ENCODE peak calls at places on chromosome 19, in four cellular contexts. One of them, this sample, is unnamed.

GRCh38 chr19:43599635-43600295 is 3.4 kb downstream of the ZNF576 start:
- DNase-seq in IMR-90: no peak
- DNase-seq in heart right ventricle: no peak
- DNase-seq in aorta: no peak
- DNase-seq in this sample: no peak

GRCh38 chr19:30669329-30670010 is 297.3 kb downstream of the ZNF536 start:
- DNase-seq in IMR-90: peak
- DNase-seq in heart right ventricle: peak
- DNase-seq in aorta: peak
- DNase-seq in this sample: no peak

GRCh38 chr19:4990306-4990705 is 21.4 kb downstream of the KDM4B start:
- DNase-seq in IMR-90: no peak
- DNase-seq in heart right ventricle: no peak
- DNase-seq in aorta: no peak
- DNase-seq in this sample: no peak

GRCh38 chr19:56595548-56595899 is 422 bp downstream of the ZNF71 start:
- DNase-seq in IMR-90: peak
- DNase-seq in heart right ventricle: no peak
- DNase-seq in aorta: no peak
- DNase-seq in this sample: no peak

GRCh38 chr19:31118292-31118925 is 230.8 kb downstream of the TSHZ3 start:
- DNase-seq in IMR-90: no peak
- DNase-seq in heart right ventricle: no peak
- DNase-seq in aorta: no peak
- DNase-seq in this sample: no peak

GRCh38 chr19:10224337-10224736 is 6.8 kb downstream of the S1PR2 start:
- DNase-seq in IMR-90: no peak
- DNase-seq in heart right ventricle: peak
- DNase-seq in aorta: peak
- DNase-seq in this sample: no peak

GRCh38 chr19:45099465-45100201 is 6.7 kb downstream of the PPP1R37 start:
- DNase-seq in IMR-90: peak
- DNase-seq in heart right ventricle: no peak
- DNase-seq in aorta: no peak
- DNase-seq in this sample: no peak

GRCh38 chr19:5679289-5680082 is 830 bp downstream of the MICOS13 start:
- DNase-seq in IMR-90: no peak
- DNase-seq in heart right ventricle: peak
- DNase-seq in aorta: no peak
- DNase-seq in this sample: no peak

GRCh38 chr19:33673996-33674395 is 52.2 kb downstream of the CHST8 start:
- DNase-seq in IMR-90: no peak
- DNase-seq in heart right ventricle: no peak
- DNase-seq in aorta: peak
- DNase-seq in this sample: no peak

GRCh38 chr19:2081873-2082810 is 14.0 kb downstream of the MOB3A start:
- DNase-seq in IMR-90: no peak
- DNase-seq in heart right ventricle: no peak
- DNase-seq in aorta: peak
- DNase-seq in this sample: no peak

GRCh38 chr19:4267101-4267900 is 11.8 kb upstream of the SHD start:
- DNase-seq in IMR-90: peak
- DNase-seq in heart right ventricle: peak
- DNase-seq in aorta: peak
- DNase-seq in this sample: peak

GRCh38 chr19:5600797-5601196 is 21.8 kb downstream of the SAFB2 start:
- DNase-seq in IMR-90: no peak
- DNase-seq in heart right ventricle: no peak
- DNase-seq in aorta: peak
- DNase-seq in this sample: no peak

GRCh38 chr19:42290523-42291436 is 11.2 kb upstream of the PRR19 start:
- DNase-seq in IMR-90: no peak
- DNase-seq in heart right ventricle: no peak
- DNase-seq in aorta: no peak
- DNase-seq in this sample: no peak

GRCh38 chr19:36418287-36419001 is at the start of gene ZFP82:
- DNase-seq in IMR-90: peak
- DNase-seq in heart right ventricle: peak
- DNase-seq in aorta: peak
- DNase-seq in this sample: peak

GRCh38 chr19:56253737-56254136 is 18.8 kb upstream of the EDDM13 start:
- DNase-seq in IMR-90: peak
- DNase-seq in heart right ventricle: no peak
- DNase-seq in aorta: no peak
- DNase-seq in this sample: peak

GRCh38 chr19:34504273-34504808 is 22.8 kb downstream of the WTIP start:
- DNase-seq in IMR-90: no peak
- DNase-seq in heart right ventricle: no peak
- DNase-seq in aorta: no peak
- DNase-seq in this sample: no peak

GRCh38 chr19:36009633-36010379 is 1.2 kb upstream of the SYNE4 start:
- DNase-seq in IMR-90: no peak
- DNase-seq in heart right ventricle: no peak
- DNase-seq in aorta: no peak
- DNase-seq in this sample: no peak

GRCh38 chr19:41994521-41994971 is 516 bp upstream of the ATP1A3 start:
- DNase-seq in IMR-90: no peak
- DNase-seq in heart right ventricle: no peak
- DNase-seq in aorta: no peak
- DNase-seq in this sample: no peak

GRCh38 chr19:40420766-40421467 is 4.9 kb downstream of the SERTAD1 start:
- DNase-seq in IMR-90: peak
- DNase-seq in heart right ventricle: peak
- DNase-seq in aorta: peak
- DNase-seq in this sample: no peak

GRCh38 chr19:23799321-23799720 is 40.6 kb upstream of the ZNF681 start:
- DNase-seq in IMR-90: no peak
- DNase-seq in heart right ventricle: no peak
- DNase-seq in aorta: no peak
- DNase-seq in this sample: no peak

GRCh38 chr19:10998045-10998533 is 37.3 kb downstream of the SMARCA4 start:
- DNase-seq in IMR-90: peak
- DNase-seq in heart right ventricle: no peak
- DNase-seq in aorta: no peak
- DNase-seq in this sample: no peak

GRCh38 chr19:32798201-32798600 is 71.4 kb downstream of the SLC7A9 start:
- DNase-seq in IMR-90: no peak
- DNase-seq in heart right ventricle: no peak
- DNase-seq in aorta: no peak
- DNase-seq in this sample: no peak

GRCh38 chr19:18861917-18862316 is 30.2 kb downstream of the UPF1 start:
- DNase-seq in IMR-90: no peak
- DNase-seq in heart right ventricle: no peak
- DNase-seq in aorta: no peak
- DNase-seq in this sample: no peak

GRCh38 chr19:35986664-35987570 is 8.1 kb upstream of the SDHAF1 start:
- DNase-seq in IMR-90: no peak
- DNase-seq in heart right ventricle: peak
- DNase-seq in aorta: no peak
- DNase-seq in this sample: no peak

GRCh38 chr19:38317104-38317612 is 1.4 kb upstream of the YIF1B start:
- DNase-seq in IMR-90: no peak
- DNase-seq in heart right ventricle: no peak
- DNase-seq in aorta: no peak
- DNase-seq in this sample: no peak

GRCh38 chr19:34171539-34171876 is 796 bp upstream of the LSM14A start:
- DNase-seq in IMR-90: peak
- DNase-seq in heart right ventricle: no peak
- DNase-seq in aorta: no peak
- DNase-seq in this sample: peak

DNA sequence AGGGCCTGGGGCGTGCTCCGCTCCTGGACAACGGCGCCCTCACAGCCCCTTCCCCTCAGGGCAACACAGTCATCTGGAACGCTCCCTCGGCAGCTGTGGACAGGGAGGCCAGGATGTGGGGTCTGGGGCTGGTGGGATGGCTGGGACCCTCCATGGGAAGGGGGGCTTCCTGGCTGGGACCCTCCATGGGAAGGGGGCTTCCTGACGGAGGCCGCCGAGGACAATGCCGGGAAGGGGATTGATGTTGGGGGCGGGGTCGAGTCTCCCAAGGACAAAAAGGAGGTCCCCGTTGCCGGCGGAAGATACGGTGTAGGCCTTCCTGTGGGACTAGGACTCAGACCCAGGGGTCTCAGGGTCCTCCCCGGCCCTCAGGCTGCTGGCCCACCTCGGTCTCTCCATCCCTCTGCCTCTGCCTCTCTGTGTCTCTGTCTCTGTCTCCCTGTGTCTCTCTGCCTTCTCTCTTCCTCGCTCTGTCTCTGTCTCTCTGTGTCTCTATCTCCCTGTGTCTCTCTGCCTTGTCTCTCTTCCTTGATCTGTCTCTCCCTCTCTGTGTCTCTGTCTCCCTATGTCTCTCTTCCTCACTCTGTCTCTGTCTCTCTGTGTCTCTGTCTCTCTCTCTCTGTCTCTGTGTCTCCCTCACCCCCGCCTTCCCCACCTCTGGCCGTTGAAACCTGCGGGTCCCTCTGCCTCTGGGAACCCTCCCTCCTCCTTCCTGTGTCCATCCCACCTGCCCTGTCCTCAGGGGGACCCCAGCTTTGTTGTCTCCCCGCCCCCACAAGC is 2.7 kb upstream of the MADCAM1 start:
- DNase-seq in IMR-90: no peak
- DNase-seq in heart right ventricle: no peak
- DNase-seq in aorta: no peak
- DNase-seq in this sample: no peak
- H3K4me3 ChIP-seq in IMR-90: no peak
- H3K4me3 ChIP-seq in heart right ventricle: no peak
- H3K4me3 ChIP-seq in aorta: no peak
- H3K4me3 ChIP-seq in this sample: no peak

DNA sequence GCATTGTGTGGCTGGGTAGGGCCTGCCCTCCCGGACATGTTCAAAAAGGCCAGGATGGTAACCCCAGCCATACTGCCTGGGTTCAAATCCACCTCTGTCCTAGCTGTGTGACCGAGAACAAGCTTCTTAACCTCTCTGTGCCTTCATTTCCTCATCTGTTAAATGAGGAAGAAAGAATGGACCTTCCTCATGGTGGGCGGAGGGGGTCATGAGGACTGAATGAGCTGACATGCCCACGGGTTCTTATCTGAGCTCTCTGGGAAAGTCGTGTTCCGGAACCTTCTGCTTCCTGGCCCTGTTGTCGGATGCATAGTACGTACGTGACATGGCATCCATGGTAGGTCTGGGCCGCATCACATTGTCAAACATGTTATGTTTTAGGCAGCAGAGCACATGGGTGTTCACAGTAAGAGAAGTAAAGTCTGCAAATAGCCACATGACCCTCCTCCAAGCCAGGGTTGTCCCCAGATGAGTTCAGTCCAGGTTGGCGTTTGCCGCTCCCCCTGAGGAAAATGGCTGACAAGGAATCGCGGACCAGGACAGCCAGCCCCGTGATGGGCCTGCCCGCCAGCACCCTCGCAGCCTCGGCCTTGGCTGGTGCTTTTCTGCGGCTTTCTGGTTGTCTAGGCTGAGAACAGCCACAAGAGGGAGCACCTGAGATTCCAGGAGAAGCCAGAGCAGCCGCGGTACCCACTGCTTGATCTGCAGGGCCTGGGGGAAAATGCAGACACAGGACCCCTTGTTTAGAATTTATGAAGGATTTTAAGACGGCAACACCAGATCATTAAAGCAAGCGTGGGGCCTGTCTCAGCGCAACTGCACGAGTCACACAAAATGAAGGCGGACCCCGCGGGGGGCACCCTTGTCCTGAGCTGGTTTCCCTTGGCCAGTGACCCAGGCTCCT is 2.4 kb upstream of the NTN5 start:
- DNase-seq in IMR-90: peak
- DNase-seq in heart right ventricle: peak
- DNase-seq in aorta: peak
- DNase-seq in this sample: peak
- H3K4me3 ChIP-seq in IMR-90: no peak
- H3K4me3 ChIP-seq in heart right ventricle: no peak
- H3K4me3 ChIP-seq in aorta: no peak
- H3K4me3 ChIP-seq in this sample: no peak

GRCh38 chr19:7743425-7743841 is 3.9 kb downstream of the CD209 start:
- DNase-seq in IMR-90: no peak
- DNase-seq in heart right ventricle: no peak
- DNase-seq in aorta: no peak
- DNase-seq in this sample: no peak
- H3K4me3 ChIP-seq in IMR-90: no peak
- H3K4me3 ChIP-seq in heart right ventricle: no peak
- H3K4me3 ChIP-seq in aorta: no peak
- H3K4me3 ChIP-seq in this sample: no peak

DNA sequence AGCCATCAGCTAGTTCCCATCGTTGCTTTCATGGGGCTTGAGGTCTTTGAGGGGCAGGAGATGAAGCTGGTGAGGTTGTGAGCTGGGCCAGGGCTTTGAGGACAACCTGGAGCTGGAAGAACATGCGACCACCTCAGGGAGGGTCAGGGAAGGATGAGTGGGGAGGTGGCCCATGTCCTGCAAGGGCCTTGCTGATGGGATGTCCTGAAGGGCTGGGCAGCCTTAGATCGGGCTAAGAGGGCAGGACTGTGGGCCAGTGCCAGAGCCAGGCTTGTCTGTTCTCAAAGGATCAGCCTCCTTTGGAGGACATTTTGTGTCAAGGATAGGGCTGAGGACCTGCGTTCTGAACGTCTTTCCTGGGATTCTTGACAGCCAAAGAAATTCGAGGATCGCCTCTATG is 10.5 kb downstream of the CYTH2 start:
- DNase-seq in IMR-90: no peak
- DNase-seq in heart right ventricle: no peak
- DNase-seq in aorta: no peak
- DNase-seq in this sample: no peak
- H3K4me3 ChIP-seq in IMR-90: no peak
- H3K4me3 ChIP-seq in heart right ventricle: no peak
- H3K4me3 ChIP-seq in aorta: no peak
- H3K4me3 ChIP-seq in this sample: no peak

GRCh38 chr19:46480409-46480808 is 9.0 kb upstream of the PNMA8A start:
- DNase-seq in IMR-90: peak
- DNase-seq in heart right ventricle: no peak
- DNase-seq in aorta: no peak
- DNase-seq in this sample: no peak
- H3K4me3 ChIP-seq in IMR-90: no peak
- H3K4me3 ChIP-seq in heart right ventricle: peak
- H3K4me3 ChIP-seq in aorta: no peak
- H3K4me3 ChIP-seq in this sample: no peak

DNA sequence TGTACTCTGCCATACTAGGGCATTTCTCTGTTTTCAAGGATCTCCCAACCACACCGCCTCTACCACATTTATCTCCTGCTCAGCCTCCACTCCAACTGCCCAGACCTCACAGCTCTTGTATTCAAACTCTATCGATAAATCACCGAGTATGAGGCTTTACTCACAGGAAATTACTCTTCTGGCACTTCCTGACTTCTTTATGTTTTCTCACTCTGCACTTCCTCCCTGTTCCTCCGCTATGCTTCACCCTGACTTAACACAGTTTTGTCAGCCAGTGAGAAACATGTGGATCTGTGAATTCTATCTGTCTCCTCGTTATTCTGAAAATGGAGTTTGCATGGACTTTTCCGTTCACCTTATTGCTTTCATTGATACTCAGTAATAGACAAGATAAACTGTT is 2.6 kb upstream of the CARD8 start:
- DNase-seq in IMR-90: no peak
- DNase-seq in heart right ventricle: no peak
- DNase-seq in aorta: no peak
- DNase-seq in this sample: no peak
- H3K4me3 ChIP-seq in IMR-90: no peak
- H3K4me3 ChIP-seq in heart right ventricle: peak
- H3K4me3 ChIP-seq in aorta: no peak
- H3K4me3 ChIP-seq in this sample: no peak